ENCODE peak calls at places on chromosomes 11 and 22, in eight cellular contexts. One of them, this sample, is unnamed.

GRCh38 chr11:79274636-79275315 is 166.1 kb downstream of the TENM4 start:
- DNase-seq in lower leg skin: peak; percentile 36
- DNase-seq in substantia nigra: no peak
- DNase-seq in T-helper 1 cell: no peak
- DNase-seq in kidney glomerular epithelial cell: no peak
- DNase-seq in left ventricle myocardium inferior: no peak
- DNase-seq in pancreas: no peak
- DNase-seq in cardiac muscle cell: peak; percentile 47
- DNase-seq in this sample: no peak

GRCh38 chr11:107592813-107593212 is 1.9 kb downstream of the ELMOD1 start:
- DNase-seq in lower leg skin: no peak
- DNase-seq in substantia nigra: no peak
- DNase-seq in T-helper 1 cell: no peak
- DNase-seq in kidney glomerular epithelial cell: no peak
- DNase-seq in left ventricle myocardium inferior: no peak
- DNase-seq in pancreas: no peak
- DNase-seq in cardiac muscle cell: peak; percentile 4
- DNase-seq in this sample: no peak

GRCh38 chr11:30452842-30453241 is 129.9 kb downstream of the ARL14EP start:
- DNase-seq in lower leg skin: no peak
- DNase-seq in substantia nigra: no peak
- DNase-seq in T-helper 1 cell: no peak
- DNase-seq in kidney glomerular epithelial cell: no peak
- DNase-seq in left ventricle myocardium inferior: no peak
- DNase-seq in pancreas: no peak
- DNase-seq in cardiac muscle cell: no peak
- DNase-seq in this sample: no peak

GRCh38 chr11:88680806-88681205 is 343.3 kb upstream of the CTSC start:
- DNase-seq in lower leg skin: no peak
- DNase-seq in substantia nigra: no peak
- DNase-seq in T-helper 1 cell: no peak
- DNase-seq in kidney glomerular epithelial cell: no peak
- DNase-seq in left ventricle myocardium inferior: no peak
- DNase-seq in pancreas: no peak
- DNase-seq in cardiac muscle cell: peak; percentile 60
- DNase-seq in this sample: no peak

GRCh38 chr11:22669368-22669767 is 3.0 kb downstream of the GAS2 start:
- DNase-seq in lower leg skin: no peak
- DNase-seq in substantia nigra: no peak
- DNase-seq in T-helper 1 cell: no peak
- DNase-seq in kidney glomerular epithelial cell: no peak
- DNase-seq in left ventricle myocardium inferior: no peak
- DNase-seq in pancreas: no peak
- DNase-seq in cardiac muscle cell: no peak
- DNase-seq in this sample: no peak

GRCh38 chr11:84089072-84090057 is 803.2 kb upstream of the CCDC90B start:
- DNase-seq in lower leg skin: no peak
- DNase-seq in substantia nigra: peak; percentile 14
- DNase-seq in T-helper 1 cell: no peak
- DNase-seq in kidney glomerular epithelial cell: no peak
- DNase-seq in left ventricle myocardium inferior: no peak
- DNase-seq in pancreas: peak; percentile 18
- DNase-seq in cardiac muscle cell: peak; percentile 10
- DNase-seq in this sample: no peak

GRCh38 chr11:57123590-57123989 is 58.2 kb upstream of the LRRC55 start:
- DNase-seq in lower leg skin: no peak
- DNase-seq in substantia nigra: no peak
- DNase-seq in T-helper 1 cell: no peak
- DNase-seq in kidney glomerular epithelial cell: no peak
- DNase-seq in left ventricle myocardium inferior: no peak
- DNase-seq in pancreas: no peak
- DNase-seq in cardiac muscle cell: no peak
- DNase-seq in this sample: no peak

GRCh38 chr11:100687630-100688395 is 725 bp downstream of the ARHGAP42 start:
- DNase-seq in lower leg skin: no peak
- DNase-seq in substantia nigra: no peak
- DNase-seq in T-helper 1 cell: peak; percentile 20
- DNase-seq in kidney glomerular epithelial cell: peak; percentile 71
- DNase-seq in left ventricle myocardium inferior: peak; percentile 31
- DNase-seq in pancreas: peak; percentile 37
- DNase-seq in cardiac muscle cell: peak; percentile 86
- DNase-seq in this sample: peak; percentile 53

GRCh38 chr11:30635401-30635989 is 49.3 kb upstream of the MPPED2 start:
- DNase-seq in lower leg skin: no peak
- DNase-seq in substantia nigra: peak; percentile 58
- DNase-seq in T-helper 1 cell: no peak
- DNase-seq in kidney glomerular epithelial cell: no peak
- DNase-seq in left ventricle myocardium inferior: no peak
- DNase-seq in pancreas: no peak
- DNase-seq in cardiac muscle cell: peak; percentile 0
- DNase-seq in this sample: no peak

GRCh38 chr11:71301046-71301857 is 48.9 kb upstream of the SHANK2 start:
- DNase-seq in lower leg skin: peak; percentile 72
- DNase-seq in substantia nigra: no peak
- DNase-seq in T-helper 1 cell: no peak
- DNase-seq in kidney glomerular epithelial cell: no peak
- DNase-seq in left ventricle myocardium inferior: no peak
- DNase-seq in pancreas: no peak
- DNase-seq in cardiac muscle cell: no peak
- DNase-seq in this sample: no peak

GRCh38 chr11:124113890-124114289 is 1.4 kb upstream of the VWA5A start:
- DNase-seq in lower leg skin: no peak
- DNase-seq in substantia nigra: no peak
- DNase-seq in T-helper 1 cell: no peak
- DNase-seq in kidney glomerular epithelial cell: peak; percentile 10
- DNase-seq in left ventricle myocardium inferior: no peak
- DNase-seq in pancreas: no peak
- DNase-seq in cardiac muscle cell: peak; percentile 18
- DNase-seq in this sample: no peak

GRCh38 chr11:110296226-110297081 is at the start of gene RDX:
- DNase-seq in lower leg skin: peak; percentile 95
- DNase-seq in substantia nigra: peak; percentile 37
- DNase-seq in T-helper 1 cell: peak; percentile 71
- DNase-seq in kidney glomerular epithelial cell: peak; percentile 85
- DNase-seq in left ventricle myocardium inferior: peak; percentile 83
- DNase-seq in pancreas: peak; percentile 76
- DNase-seq in cardiac muscle cell: peak; percentile 82
- DNase-seq in this sample: peak; percentile 85

GRCh38 chr11:62959077-62959980 is 25.4 kb downstream of the SLC22A6 start:
- DNase-seq in lower leg skin: peak; percentile 46
- DNase-seq in substantia nigra: no peak
- DNase-seq in T-helper 1 cell: no peak
- DNase-seq in kidney glomerular epithelial cell: no peak
- DNase-seq in left ventricle myocardium inferior: no peak
- DNase-seq in pancreas: no peak
- DNase-seq in cardiac muscle cell: no peak
- DNase-seq in this sample: no peak

GRCh38 chr11:134841972-134842371 is 429.9 kb upstream of the B3GAT1 start:
- DNase-seq in lower leg skin: peak; percentile 50
- DNase-seq in substantia nigra: no peak
- DNase-seq in T-helper 1 cell: no peak
- DNase-seq in kidney glomerular epithelial cell: no peak
- DNase-seq in left ventricle myocardium inferior: no peak
- DNase-seq in pancreas: no peak
- DNase-seq in cardiac muscle cell: no peak
- DNase-seq in this sample: no peak

GRCh38 chr22:48919187-48919590 is 908.5 kb downstream of the BRD1 start:
- DNase-seq in lower leg skin: peak; percentile 65
- DNase-seq in substantia nigra: no peak
- DNase-seq in T-helper 1 cell: no peak
- DNase-seq in kidney glomerular epithelial cell: no peak
- DNase-seq in left ventricle myocardium inferior: no peak
- DNase-seq in pancreas: no peak
- DNase-seq in cardiac muscle cell: no peak
- DNase-seq in this sample: no peak

GRCh38 chr11:59973097-59973496 is 9.3 kb downstream of the OOSP4A start:
- DNase-seq in lower leg skin: no peak
- DNase-seq in substantia nigra: no peak
- DNase-seq in T-helper 1 cell: no peak
- DNase-seq in kidney glomerular epithelial cell: no peak
- DNase-seq in left ventricle myocardium inferior: no peak
- DNase-seq in pancreas: no peak
- DNase-seq in cardiac muscle cell: no peak
- DNase-seq in this sample: no peak

GRCh38 chr11:70628881-70629844 is 230.8 kb downstream of the CTTN start:
- DNase-seq in lower leg skin: peak; percentile 92
- DNase-seq in substantia nigra: no peak
- DNase-seq in T-helper 1 cell: no peak
- DNase-seq in kidney glomerular epithelial cell: no peak
- DNase-seq in left ventricle myocardium inferior: peak; percentile 53
- DNase-seq in pancreas: no peak
- DNase-seq in cardiac muscle cell: peak; percentile 2
- DNase-seq in this sample: no peak

GRCh38 chr11:61976813-61977475 is 9.5 kb upstream of the FTH1 start:
- DNase-seq in lower leg skin: peak; percentile 68
- DNase-seq in substantia nigra: no peak
- DNase-seq in T-helper 1 cell: no peak
- DNase-seq in kidney glomerular epithelial cell: no peak
- DNase-seq in left ventricle myocardium inferior: no peak
- DNase-seq in pancreas: no peak
- DNase-seq in cardiac muscle cell: no peak
- DNase-seq in this sample: no peak

GRCh38 chr22:50209893-50210292 is 9.1 kb downstream of the SELENOO start:
- DNase-seq in lower leg skin: no peak
- DNase-seq in substantia nigra: no peak
- DNase-seq in T-helper 1 cell: peak; percentile 67
- DNase-seq in kidney glomerular epithelial cell: peak; percentile 51
- DNase-seq in left ventricle myocardium inferior: peak; percentile 59
- DNase-seq in pancreas: peak; percentile 49
- DNase-seq in cardiac muscle cell: peak; percentile 76
- DNase-seq in this sample: peak; percentile 83

GRCh38 chr11:27963370-27963769 is 144.6 kb downstream of the KIF18A start:
- DNase-seq in lower leg skin: no peak
- DNase-seq in substantia nigra: no peak
- DNase-seq in T-helper 1 cell: no peak
- DNase-seq in kidney glomerular epithelial cell: no peak
- DNase-seq in left ventricle myocardium inferior: no peak
- DNase-seq in pancreas: no peak
- DNase-seq in cardiac muscle cell: no peak
- DNase-seq in this sample: no peak

GRCh38 chr22:46084943-46085830 is 65.1 kb upstream of the PPARA start:
- DNase-seq in lower leg skin: peak; percentile 97
- DNase-seq in substantia nigra: peak; percentile 58
- DNase-seq in T-helper 1 cell: no peak
- DNase-seq in kidney glomerular epithelial cell: no peak
- DNase-seq in left ventricle myocardium inferior: peak; percentile 90
- DNase-seq in pancreas: peak; percentile 85
- DNase-seq in cardiac muscle cell: peak; percentile 28
- DNase-seq in this sample: peak; percentile 88

GRCh38 chr22:22391543-22391942 is 117.0 kb downstream of the ZNF280B start:
- DNase-seq in lower leg skin: no peak
- DNase-seq in substantia nigra: no peak
- DNase-seq in T-helper 1 cell: no peak
- DNase-seq in kidney glomerular epithelial cell: no peak
- DNase-seq in left ventricle myocardium inferior: no peak
- DNase-seq in pancreas: no peak
- DNase-seq in cardiac muscle cell: no peak
- DNase-seq in this sample: no peak

GRCh38 chr11:67584205-67584880 is 731 bp downstream of the GSTP1 start:
- DNase-seq in lower leg skin: peak; percentile 97
- DNase-seq in substantia nigra: no peak
- DNase-seq in T-helper 1 cell: peak; percentile 38
- DNase-seq in kidney glomerular epithelial cell: no peak
- DNase-seq in left ventricle myocardium inferior: peak; percentile 75
- DNase-seq in pancreas: peak; percentile 84
- DNase-seq in cardiac muscle cell: peak; percentile 71
- DNase-seq in this sample: peak; percentile 84

GRCh38 chr22:49964136-49964492 is 3.5 kb downstream of the PIM3 start:
- DNase-seq in lower leg skin: peak; percentile 83
- DNase-seq in substantia nigra: no peak
- DNase-seq in T-helper 1 cell: no peak
- DNase-seq in kidney glomerular epithelial cell: no peak
- DNase-seq in left ventricle myocardium inferior: peak; percentile 17
- DNase-seq in pancreas: no peak
- DNase-seq in cardiac muscle cell: no peak
- DNase-seq in this sample: no peak

This sample was measured in ovary.